ENCODE peak calls at places on chromosomes 16 and 17, in seven cellular contexts. X is neuronal stem cell, I is H1, Y is H9, N is IMR-90, W is mesenchymal stem cell, Q is trophoblast cell. D is an unnamed sample.

GRCh38 chr17:37676115-37676925 is 33.1 kb upstream of the DDX52 start:
- DNase-seq in X (no peak), Q (no peak), W (peak), N (peak), Y (no peak), I (no peak), D (no peak)

GRCh38 chr16:67648088-67648763 is 3.3 kb downstream of the CARMIL2 start:
- DNase-seq in I (peak), N (no peak), Q (no peak), Y (peak), W (no peak), X (no peak), D (no peak)

GRCh38 chr17:45341389-45342158 is 24.8 kb upstream of the MAP3K14 start:
- DNase-seq in Q (peak), X (peak), Y (peak), W (peak), N (peak), I (peak), D (peak)

GRCh38 chr16:72635104-72635503 is 412.8 kb downstream of the ZFHX3 start:
- DNase-seq in W (no peak), X (no peak), I (no peak), N (peak), Y (no peak), Q (no peak), D (no peak)

GRCh38 chr16:2512920-2513404 is 790 bp upstream of the ATP6V0C start:
- DNase-seq in X (no peak), I (peak), Y (peak), N (no peak), Q (no peak), W (no peak), D (peak)

GRCh38 chr16:22313141-22313781 is 16.1 kb downstream of the POLR3E start:
- DNase-seq in Y (no peak), N (no peak), Q (no peak), X (no peak), W (no peak), I (no peak), D (no peak)

GRCh38 chr16:87295259-87295658 is 21.9 kb downstream of the C16orf95 start:
- DNase-seq in X (no peak), I (no peak), N (no peak), Y (no peak), W (no peak), Q (no peak), D (peak)

GRCh38 chr17:76585649-76586593 is at the start of gene ST6GALNAC2:
- DNase-seq in Q (peak), N (no peak), Y (no peak), I (peak), X (no peak), W (peak), D (peak)

GRCh38 chr17:57323391-57323790 is 67.1 kb downstream of the MSI2 start:
- DNase-seq in Y (no peak), I (no peak), X (no peak), Q (no peak), W (no peak), N (no peak), D (no peak)

GRCh38 chr16:85476389-85476788 is 136.7 kb upstream of the GSE1 start:
- DNase-seq in I (no peak), N (no peak), Y (no peak), X (no peak), Q (peak), W (no peak), D (no peak)

GRCh38 chr16:85474808-85475207 is 138.3 kb upstream of the GSE1 start:
- DNase-seq in Y (no peak), I (no peak), Q (peak), N (no peak), W (no peak), X (no peak), D (no peak)

GRCh38 chr16:85473909-85474640 is 139.0 kb upstream of the GSE1 start:
- DNase-seq in I (peak), N (no peak), Y (no peak), Q (peak), X (no peak), W (no peak), D (peak)

GRCh38 chr16:85475233-85475632 is 137.9 kb upstream of the GSE1 start:
- DNase-seq in N (no peak), X (no peak), W (no peak), Y (no peak), I (no peak), Q (peak), D (no peak)

GRCh38 chr16:85475691-85476300 is 137.3 kb upstream of the GSE1 start:
- DNase-seq in Q (peak), Y (no peak), N (no peak), I (no peak), W (no peak), X (no peak), D (no peak)
- H3K4ac ChIP-seq in Q (peak), Y (no peak), N (no peak), I (no peak), W (no peak), X (no peak), D (no peak)

GRCh38 chr16:61149709-61150108 is 886.5 kb downstream of the CDH8 start:
- DNase-seq in X (no peak), W (no peak), Q (no peak), I (no peak), Y (no peak), N (no peak), D (peak)
- H3K4ac ChIP-seq in X (no peak), W (no peak), Q (no peak), I (no peak), Y (no peak), N (no peak), D (no peak)

GRCh38 chr17:67273900-67274299 is 28.9 kb upstream of the HELZ start:
- DNase-seq in Y (no peak), Q (no peak), I (no peak), X (no peak), N (no peak), W (no peak), D (no peak)

GRCh38 chr17:67274466-67274865 is 29.5 kb upstream of the HELZ start:
- DNase-seq in W (no peak), Q (no peak), N (no peak), I (no peak), X (no peak), Y (no peak), D (no peak)

GRCh38 chr17:67266496-67266895 is 21.5 kb upstream of the HELZ start:
- DNase-seq in Q (no peak), N (no peak), W (no peak), X (no peak), Y (no peak), I (no peak), D (no peak)

GRCh38 chr17:67272312-67273050 is 27.5 kb upstream of the HELZ start:
- DNase-seq in X (no peak), W (no peak), I (peak), Q (no peak), N (no peak), Y (peak), D (peak)

DNA sequence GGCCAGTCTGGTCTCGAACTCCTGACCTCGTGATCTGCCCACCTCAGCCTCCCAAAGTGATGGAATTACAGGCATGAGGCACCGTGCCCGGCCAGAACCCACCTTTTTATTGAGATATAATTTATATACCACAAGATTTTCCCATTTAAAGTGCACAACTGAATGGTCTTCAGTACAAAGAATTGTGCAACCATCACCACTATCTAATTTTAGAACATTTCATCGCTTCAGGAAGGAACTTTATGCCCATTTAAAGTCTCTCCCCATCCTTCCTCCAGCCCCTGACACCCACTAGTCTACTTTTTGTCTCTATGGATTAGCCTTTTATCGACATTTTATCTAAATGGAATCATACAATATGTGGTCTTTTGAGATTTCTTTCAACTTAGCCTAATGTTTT is 25.4 kb upstream of the HELZ start:
- DNase-seq in Y (no peak), W (no peak), N (no peak), I (no peak), X (no peak), Q (no peak), D (no peak)
- H3K4ac ChIP-seq in Y (no peak), W (no peak), N (no peak), I (no peak), X (no peak), Q (no peak), D (no peak)

GRCh38 chr16:8552487-8553221 is 37.7 kb downstream of the TMEM114 start:
- DNase-seq in N (no peak), W (no peak), I (no peak), Q (no peak), Y (peak), X (no peak), D (no peak)
- H3K4ac ChIP-seq in N (no peak), W (no peak), I (no peak), Q (no peak), Y (no peak), X (no peak), D (no peak)

GRCh38 chr17:50848039-50848438 is 12.7 kb downstream of the WFIKKN2 start:
- DNase-seq in Y (peak), W (no peak), X (no peak), I (no peak), Q (no peak), N (no peak), D (no peak)

GRCh38 chr17:50847566-50847965 is 12.2 kb downstream of the WFIKKN2 start:
- DNase-seq in I (no peak), Q (no peak), X (no peak), N (no peak), Y (peak), W (no peak), D (no peak)

GRCh38 chr17:50844117-50844700 is 8.8 kb downstream of the WFIKKN2 start:
- DNase-seq in N (no peak), I (no peak), Y (peak), Q (no peak), X (no peak), W (no peak), D (no peak)

GRCh38 chr17:50843150-50843905 is 7.9 kb downstream of the WFIKKN2 start:
- DNase-seq in X (no peak), Y (peak), I (no peak), Q (no peak), N (no peak), W (no peak), D (no peak)

GRCh38 chr17:50845260-50846147 is 10.1 kb downstream of the WFIKKN2 start:
- DNase-seq in N (peak), X (no peak), W (peak), Q (peak), I (no peak), Y (peak), D (peak)
- H3K4ac ChIP-seq in N (peak), X (no peak), W (peak), Q (no peak), I (no peak), Y (no peak), D (no peak)

GRCh38 chr16:66523861-66524354 is 26.0 kb downstream of the TK2 start:
- DNase-seq in I (no peak), X (no peak), Y (no peak), Q (no peak), N (no peak), W (no peak), D (no peak)
- H3K4ac ChIP-seq in I (no peak), X (no peak), Y (no peak), Q (no peak), N (no peak), W (no peak), D (no peak)

DNA sequence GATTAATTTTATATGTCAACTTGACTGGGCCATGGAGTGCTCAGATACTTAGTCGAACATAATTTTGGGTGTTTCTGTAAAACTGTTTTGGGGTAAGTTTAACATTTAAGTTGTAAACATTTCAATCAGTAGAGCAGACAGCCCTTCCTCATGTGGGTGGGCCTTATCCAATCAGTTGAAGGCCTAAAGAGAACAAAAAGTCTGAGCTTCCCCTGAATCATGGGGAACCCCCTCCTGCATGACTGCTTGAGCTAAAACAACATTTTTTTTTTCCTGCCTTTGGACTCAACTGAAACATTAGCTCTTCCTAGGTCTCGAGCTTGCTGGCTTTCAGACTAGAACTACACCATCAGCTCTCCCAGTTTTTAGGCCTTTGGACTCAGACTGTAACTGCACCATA is 327.3 kb upstream of the SOX9 start:
- DNase-seq in Q (no peak), Y (no peak), I (no peak), X (no peak), W (no peak), N (peak), D (no peak)
- H3K4ac ChIP-seq in Q (no peak), Y (no peak), I (no peak), X (no peak), W (no peak), N (no peak), D (no peak)

DNA sequence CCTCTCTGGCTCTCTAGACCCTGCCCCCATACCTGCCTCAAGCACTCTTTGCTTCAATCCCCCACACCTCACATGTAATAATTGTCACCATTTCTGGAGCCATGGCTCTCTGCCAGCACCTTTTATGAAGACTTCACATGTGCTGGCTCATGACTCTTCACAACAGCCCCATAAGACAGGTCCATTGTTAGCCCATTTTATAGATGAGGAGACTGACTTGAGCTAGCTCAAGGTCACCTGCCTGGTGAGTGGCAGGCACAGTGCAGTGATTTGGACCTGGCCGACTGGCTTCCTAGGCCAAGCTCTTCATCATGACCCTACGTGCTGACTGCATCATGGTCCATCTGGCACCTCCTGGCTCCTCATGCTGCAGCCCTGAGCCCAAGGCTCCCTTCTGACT is 25.0 kb downstream of the FAM20A start:
- DNase-seq in Q (no peak), I (no peak), X (no peak), W (no peak), N (no peak), Y (no peak), D (no peak)
- H3K4ac ChIP-seq in Q (no peak), I (no peak), X (no peak), W (peak), N (no peak), Y (no peak), D (no peak)